ENCODE peak calls at places on chromosomes 2 and 18, in nine cellular contexts. V is prostate gland, D is suprapubic skin, F is A549, W is thyroid gland, Y is K562, H is endothelial cell of umbilical vein, I is heart left ventricle, G is esophagus squamous epithelium. C is an unnamed sample.

GRCh38 chr2:48377646-48378045 is 152.3 kb upstream of the STON1 start:
- DNase-seq in V (no peak), D (no peak), F (no peak), W (no peak), Y (no peak), H (no peak), I (no peak), G (no peak), C (no peak)

GRCh38 chr2:62705859-62706720 is 577 bp downstream of the EHBP1 start:
- DNase-seq in V (peak), D (peak), F (peak), W (peak), Y (peak), H (peak), I (peak), G (no peak), C (peak)

GRCh38 chr2:119264781-119265692 is 41.4 kb downstream of the STEAP3 start:
- DNase-seq in V (peak), D (no peak), F (peak), W (peak), Y (peak), H (peak), I (no peak), G (no peak), C (no peak)

GRCh38 chr2:106996136-106996769 is 110.3 kb upstream of the ST6GAL2 start:
- DNase-seq in V (no peak), D (no peak), F (no peak), W (no peak), Y (no peak), H (no peak), I (no peak), G (no peak), C (no peak)

GRCh38 chr2:54107903-54108615 is 7.4 kb upstream of the ACYP2 start:
- DNase-seq in V (no peak), D (no peak), F (no peak), W (no peak), Y (no peak), H (no peak), I (no peak), G (no peak), C (no peak)

GRCh38 chr2:73174244-73174643 is 28.1 kb upstream of the NOTO start:
- DNase-seq in V (no peak), D (no peak), F (no peak), W (no peak), Y (no peak), H (no peak), I (no peak), G (no peak), C (no peak)

GRCh38 chr2:166092889-166093288 is 34.9 kb downstream of the SCN1A start:
- DNase-seq in V (no peak), D (no peak), F (no peak), W (no peak), Y (no peak), H (peak), I (no peak), G (no peak), C (no peak)

GRCh38 chr2:149192425-149192824 is 138.0 kb upstream of the LYPD6 start:
- DNase-seq in V (no peak), D (no peak), F (no peak), W (no peak), Y (no peak), H (no peak), I (no peak), G (no peak), C (no peak)

GRCh38 chr2:160477032-160477431 is 16.6 kb downstream of the RBMS1 start:
- DNase-seq in V (no peak), D (no peak), F (no peak), W (no peak), Y (no peak), H (no peak), I (no peak), G (no peak), C (no peak)

GRCh38 chr2:169362346-169363026 is at the start of gene LRP2:
- DNase-seq in V (no peak), D (no peak), F (peak), W (peak), Y (peak), H (peak), I (no peak), G (no peak), C (no peak)

GRCh38 chr2:10498525-10499274 is 50.6 kb upstream of the ODC1 start:
- DNase-seq in V (no peak), D (no peak), F (no peak), W (no peak), Y (no peak), H (no peak), I (peak), G (no peak), C (peak)

GRCh38 chr2:54423213-54423612 is 32.9 kb upstream of the SPTBN1 start:
- DNase-seq in V (no peak), D (no peak), F (no peak), W (no peak), Y (no peak), H (peak), I (no peak), G (no peak), C (no peak)

GRCh38 chr18:74310411-74310810 is 5.2 kb upstream of the C18orf63 start:
- DNase-seq in V (no peak), D (no peak), F (peak), W (no peak), Y (no peak), H (peak), I (no peak), G (no peak), C (no peak)

GRCh38 chr18:48359626-48360025 is 49.6 kb downstream of the ZBTB7C start:
- DNase-seq in V (no peak), D (no peak), F (no peak), W (no peak), Y (no peak), H (no peak), I (no peak), G (no peak), C (no peak)

GRCh38 chr2:238169708-238170251 is 11.0 kb downstream of the ERFE start:
- DNase-seq in V (no peak), D (no peak), F (peak), W (peak), Y (no peak), H (peak), I (peak), G (no peak), C (peak)

GRCh38 chr2:12705742-12706141 is 11.0 kb upstream of the TRIB2 start:
- DNase-seq in V (no peak), D (no peak), F (no peak), W (no peak), Y (peak), H (no peak), I (no peak), G (no peak), C (no peak)

GRCh38 chr2:235526166-235526565 is 32.3 kb downstream of the AGAP1 start:
- DNase-seq in V (no peak), D (no peak), F (no peak), W (no peak), Y (no peak), H (no peak), I (no peak), G (no peak), C (no peak)

GRCh38 chr2:19353721-19354050 is 4.7 kb downstream of the OSR1 start:
- DNase-seq in V (no peak), D (no peak), F (no peak), W (no peak), Y (no peak), H (no peak), I (no peak), G (no peak), C (no peak)

GRCh38 chr2:159265171-159265576 is 21.3 kb downstream of the WDSUB1 start:
- DNase-seq in V (no peak), D (no peak), F (peak), W (no peak), Y (no peak), H (no peak), I (no peak), G (no peak), C (no peak)

GRCh38 chr2:227221120-227221519 is 56.7 kb downstream of the COL4A3 start:
- DNase-seq in V (no peak), D (no peak), F (peak), W (no peak), Y (no peak), H (no peak), I (no peak), G (no peak), C (no peak)

GRCh38 chr2:178796079-178796677 is 11.0 kb downstream of the TTN start:
- DNase-seq in V (no peak), D (no peak), F (peak), W (no peak), Y (no peak), H (peak), I (no peak), G (no peak), C (no peak)

GRCh38 chr2:46719499-46719898 is 196.1 kb downstream of the MCFD2 start:
- DNase-seq in V (no peak), D (no peak), F (peak), W (no peak), Y (no peak), H (peak), I (no peak), G (no peak), C (no peak)

GRCh38 chr18:7205346-7205745 is 25.5 kb upstream of the LRRC30 start:
- DNase-seq in V (no peak), D (no peak), F (no peak), W (no peak), Y (no peak), H (no peak), I (no peak), G (no peak), C (no peak)

GRCh38 chr2:136871424-136871823 is 106.1 kb downstream of the THSD7B start:
- DNase-seq in V (no peak), D (no peak), F (no peak), W (no peak), Y (no peak), H (no peak), I (no peak), G (no peak), C (no peak)

GRCh38 chr2:136874258-136874657 is 108.9 kb downstream of the THSD7B start:
- DNase-seq in V (no peak), D (no peak), F (peak), W (no peak), Y (no peak), H (peak), I (no peak), G (no peak), C (no peak)
- TF ChIP-seq CTCF in V (no peak), D (no peak), F (no peak), W (no peak), Y (no peak), H (no peak), I (peak), G (no peak), C (no peak)

GRCh38 chr2:84459028-84459943 is at the start of gene SUCLG1:
- DNase-seq in V (peak), D (peak), F (peak), W (peak), Y (peak), H (peak), I (peak), G (peak), C (peak)
- TF ChIP-seq POLR2A in V (peak), D (peak), F (peak), W (no peak), Y (peak), H (peak), I (peak), G (peak), C (no peak)

GRCh38 chr2:197356136-197356535 is 45.6 kb upstream of the ANKRD44 start:
- DNase-seq in V (no peak), D (no peak), F (peak), W (no peak), Y (no peak), H (no peak), I (no peak), G (no peak), C (no peak)
- TF ChIP-seq CTCF in V (no peak), D (no peak), F (peak), W (no peak), Y (peak), H (peak), I (peak), G (no peak), C (no peak)

GRCh38 chr2:200617089-200618050 is 31.6 kb downstream of the AOX1 start:
- DNase-seq in V (no peak), D (no peak), F (no peak), W (no peak), Y (no peak), H (no peak), I (no peak), G (no peak), C (no peak)

GRCh38 chr2:200618051-200618419 is 32.2 kb downstream of the AOX1 start:
- DNase-seq in V (no peak), D (no peak), F (no peak), W (no peak), Y (no peak), H (no peak), I (no peak), G (no peak), C (no peak)

GRCh38 chr2:200619275-200619674 is 33.5 kb downstream of the AOX1 start:
- DNase-seq in V (no peak), D (no peak), F (peak), W (peak), Y (no peak), H (no peak), I (no peak), G (no peak), C (no peak)

GRCh38 chr2:200616656-200617055 is 30.8 kb downstream of the AOX1 start:
- DNase-seq in V (no peak), D (no peak), F (no peak), W (no peak), Y (no peak), H (no peak), I (no peak), G (no peak), C (no peak)

DNA sequence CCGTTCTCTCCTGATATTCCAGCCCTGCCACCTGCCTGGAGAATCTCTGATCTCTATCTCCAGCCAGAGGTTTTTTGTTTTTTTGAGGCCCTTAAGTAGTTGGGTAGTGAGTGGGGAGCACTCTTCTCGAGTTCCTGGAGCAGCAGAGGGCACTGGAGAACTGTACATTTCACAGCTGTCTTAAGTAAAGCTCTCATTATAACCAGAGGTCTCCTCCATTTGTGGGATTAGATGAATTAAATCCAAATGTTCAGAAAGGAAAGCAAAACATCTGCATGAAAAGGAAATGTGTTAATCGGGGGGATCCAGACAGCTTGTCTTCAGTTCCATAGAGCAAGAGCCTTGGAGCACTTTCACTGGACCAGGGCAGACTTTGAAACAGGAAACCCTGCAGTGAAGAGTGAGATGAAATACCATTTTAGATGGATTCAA is 32.8 kb downstream of the AOX1 start:
- DNase-seq in V (peak), D (no peak), F (peak), W (no peak), Y (no peak), H (no peak), I (no peak), G (no peak), C (no peak)
- TF ChIP-seq POLR2A in V (no peak), D (no peak), F (no peak), W (no peak), Y (no peak), H (no peak), I (no peak), G (no peak), C (no peak)

GRCh38 chr18:39167990-39168389 is 1602.4 kb upstream of the CELF4 start:
- DNase-seq in V (no peak), D (no peak), F (no peak), W (no peak), Y (no peak), H (no peak), I (no peak), G (no peak), C (no peak)

GRCh38 chr18:39166776-39167175 is 1601.2 kb upstream of the CELF4 start:
- DNase-seq in V (no peak), D (no peak), F (no peak), W (no peak), Y (no peak), H (no peak), I (no peak), G (no peak), C (no peak)

GRCh38 chr18:39162013-39162412 is 1596.4 kb upstream of the CELF4 start:
- DNase-seq in V (no peak), D (no peak), F (no peak), W (no peak), Y (no peak), H (no peak), I (no peak), G (no peak), C (no peak)
- TF ChIP-seq CTCF in V (no peak), D (no peak), F (no peak), W (no peak), Y (no peak), H (no peak), I (no peak), G (no peak), C (no peak)

DNA sequence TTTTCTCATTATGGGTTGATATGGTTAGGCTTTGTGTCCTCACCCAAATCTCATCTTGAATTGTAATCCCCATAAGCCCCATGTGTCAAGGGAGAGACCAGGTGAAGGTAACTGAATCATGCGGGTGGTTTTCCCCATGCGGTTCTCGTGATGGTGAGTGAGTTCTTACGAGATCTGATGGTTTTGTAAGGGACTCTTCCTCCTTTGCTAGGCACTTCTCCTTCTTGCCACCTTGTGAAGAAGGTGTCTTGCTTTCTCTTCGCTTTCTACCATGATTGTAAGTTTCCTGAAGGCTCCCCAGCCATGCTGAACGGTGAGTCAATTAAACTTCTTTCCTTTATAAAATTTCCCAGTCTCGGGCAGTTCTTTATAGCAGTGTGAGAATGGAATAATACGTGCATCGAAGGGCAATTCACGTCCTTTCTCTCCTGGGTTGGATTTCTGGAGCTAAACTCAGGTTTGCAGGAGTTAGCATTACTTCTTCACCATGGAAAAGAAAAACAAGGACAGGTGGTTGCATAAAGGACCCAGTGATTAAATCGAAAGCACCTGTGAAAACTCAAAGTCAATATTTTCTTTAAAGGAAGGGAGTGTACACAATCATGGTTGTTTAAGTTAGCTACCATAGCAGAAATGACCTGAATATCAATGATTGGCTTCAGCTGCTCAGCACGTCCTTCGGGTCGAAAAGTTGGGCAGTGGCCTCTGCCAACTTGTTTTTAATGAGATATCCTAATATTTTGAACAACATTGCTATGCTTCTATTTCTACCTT is 54.1 kb downstream of the CDC42EP3 start:
- DNase-seq in V (no peak), D (no peak), F (no peak), W (no peak), Y (no peak), H (no peak), I (no peak), G (no peak), C (no peak)
- TF ChIP-seq POLR2A in V (no peak), D (no peak), F (no peak), W (no peak), Y (no peak), H (no peak), I (no peak), G (no peak), C (no peak)

DNA sequence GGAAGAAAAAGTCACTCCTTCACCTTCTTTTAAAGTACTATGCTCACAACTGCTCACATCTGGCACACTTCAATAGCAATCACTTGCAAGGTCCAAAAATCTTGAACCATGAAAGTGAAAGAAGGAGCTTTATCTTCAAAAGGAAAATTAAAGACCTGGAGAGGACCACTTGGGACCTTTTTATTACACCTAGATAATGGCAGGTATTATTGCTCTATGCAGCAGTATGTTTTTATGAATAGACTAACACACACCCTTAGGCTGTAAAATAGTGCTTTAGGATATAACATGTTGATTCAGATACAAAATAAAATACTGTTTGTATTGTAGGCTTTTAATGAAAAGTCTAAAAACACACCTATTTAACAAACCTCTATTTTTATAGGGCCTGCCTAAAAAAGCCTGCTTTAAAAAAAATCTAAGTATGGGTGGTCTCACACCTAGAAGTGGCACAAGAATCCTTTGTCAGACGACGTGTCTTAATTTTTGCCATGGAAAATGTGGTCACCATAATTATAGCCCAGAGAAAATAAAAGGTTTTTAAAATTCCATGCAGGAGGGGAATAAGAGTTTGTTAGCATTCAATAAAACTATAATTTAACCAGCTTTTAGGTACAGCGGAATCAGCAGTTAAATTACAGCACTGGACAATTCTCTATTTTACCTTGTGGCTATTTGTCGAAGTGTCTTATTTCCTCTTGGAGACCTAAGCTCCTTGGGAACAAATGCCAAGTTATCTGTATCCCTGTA is 124.0 kb downstream of the BCL2 start:
- DNase-seq in V (no peak), D (no peak), F (no peak), W (no peak), Y (no peak), H (no peak), I (no peak), G (no peak), C (no peak)
- TF ChIP-seq CTCF in V (no peak), D (no peak), F (no peak), W (no peak), Y (no peak), H (no peak), I (no peak), G (no peak), C (no peak)